ENCODE peak calls at places on chromosomes 5 and 9, in ten cellular contexts. S is HL-60, Q is GM12878, H is vagina, R is GM12892, Y is SK-N-SH, B is stomach, V is spleen, A is suprapubic skin, T is endothelial cell of umbilical vein. G is an unnamed sample.

GRCh38 chr9:21082671-21083070 is 4.9 kb upstream of the IFNB1 start:
- DNase-seq in S (no peak), Q (no peak), H (no peak), R (no peak), Y (no peak), B (no peak), V (no peak), A (no peak), T (no peak), G (no peak)

GRCh38 chr9:130438368-130438981 is 6.3 kb upstream of the ASS1 start:
- DNase-seq in S (no peak), Q (no peak), H (no peak), R (no peak), Y (no peak), B (no peak), V (no peak), A (no peak), T (no peak), G (no peak)

GRCh38 chr5:135629164-135629563 is 50.4 kb upstream of the CXCL14 start:
- DNase-seq in S (no peak), Q (no peak), H (no peak), R (no peak), Y (no peak), B (no peak), V (no peak), A (no peak), T (no peak), G (no peak)

GRCh38 chr9:85703398-85703797 is 38.4 kb downstream of the AGTPBP1 start:
- DNase-seq in S (no peak), Q (no peak), H (no peak), R (no peak), Y (no peak), B (no peak), V (no peak), A (no peak), T (no peak), G (no peak)

GRCh38 chr5:107516452-107517184 is 154.1 kb downstream of the EFNA5 start:
- DNase-seq in S (no peak), Q (no peak), H (no peak), R (no peak), Y (no peak), B (no peak), V (no peak), A (no peak), T (no peak), G (no peak)

GRCh38 chr5:30112842-30113241 is 1080.6 kb upstream of the CDH6 start:
- DNase-seq in S (no peak), Q (no peak), H (no peak), R (no peak), Y (no peak), B (no peak), V (no peak), A (no peak), T (no peak), G (no peak)

GRCh38 chr5:159724283-159724682 is 192.0 kb upstream of the ADRA1B start:
- DNase-seq in S (no peak), Q (no peak), H (no peak), R (no peak), Y (no peak), B (no peak), V (no peak), A (no peak), T (no peak), G (no peak)

GRCh38 chr9:112120471-112120925 is 54.6 kb downstream of the SUSD1 start:
- DNase-seq in S (no peak), Q (no peak), H (no peak), R (no peak), Y (no peak), B (no peak), V (no peak), A (no peak), T (no peak), G (no peak)

GRCh38 chr5:108461628-108462367 is 79.9 kb upstream of the FBXL17 start:
- DNase-seq in S (no peak), Q (no peak), H (no peak), R (no peak), Y (no peak), B (no peak), V (no peak), A (no peak), T (no peak), G (no peak)

GRCh38 chr9:7467186-7467585 is 332.4 kb downstream of the DMAC1 start:
- DNase-seq in S (no peak), Q (no peak), H (no peak), R (no peak), Y (no peak), B (no peak), V (no peak), A (no peak), T (no peak), G (no peak)

GRCh38 chr9:89507626-89508025 is 9.7 kb upstream of the SEMA4D start:
- DNase-seq in S (no peak), Q (no peak), H (no peak), R (no peak), Y (no peak), B (no peak), V (no peak), A (no peak), T (no peak), G (no peak)

GRCh38 chr5:155700333-155700732 is 626.6 kb upstream of the SGCD start:
- DNase-seq in S (no peak), Q (no peak), H (no peak), R (no peak), Y (no peak), B (no peak), V (no peak), A (no peak), T (no peak), G (no peak)

GRCh38 chr9:6354072-6354686 is 26.0 kb downstream of the TPD52L3 start:
- DNase-seq in S (peak), Q (peak), H (no peak), R (peak), Y (peak), B (no peak), V (no peak), A (no peak), T (peak), G (peak)

GRCh38 chr5:150473673-150474358 is 24.3 kb upstream of the RPS14 start:
- DNase-seq in S (no peak), Q (no peak), H (no peak), R (no peak), Y (no peak), B (no peak), V (no peak), A (no peak), T (no peak), G (no peak)

GRCh38 chr5:88826959-88827585 is 55.9 kb downstream of the MEF2C start:
- DNase-seq in S (peak), Q (peak), H (no peak), R (no peak), Y (no peak), B (no peak), V (peak), A (no peak), T (peak), G (no peak)

GRCh38 chr5:151125421-151125820 is 32.2 kb downstream of the ANXA6 start:
- DNase-seq in S (peak), Q (peak), H (no peak), R (no peak), Y (no peak), B (no peak), V (no peak), A (no peak), T (no peak), G (no peak)

GRCh38 chr5:65199988-65200668 is 281.6 kb downstream of the ADAMTS6 start:
- DNase-seq in S (no peak), Q (no peak), H (no peak), R (no peak), Y (no peak), B (no peak), V (no peak), A (no peak), T (peak), G (no peak)

GRCh38 chr9:95852059-95853032 is 23.1 kb upstream of the ERCC6L2 start:
- DNase-seq in S (no peak), Q (peak), H (no peak), R (peak), Y (no peak), B (no peak), V (no peak), A (no peak), T (peak), G (no peak)

GRCh38 chr9:113653746-113654604 is 190.4 kb downstream of the RGS3 start:
- DNase-seq in S (no peak), Q (no peak), H (no peak), R (no peak), Y (no peak), B (no peak), V (no peak), A (peak), T (no peak), G (no peak)

GRCh38 chr5:30874234-30875034 is 319.1 kb upstream of the CDH6 start:
- DNase-seq in S (no peak), Q (no peak), H (no peak), R (no peak), Y (no peak), B (no peak), V (no peak), A (no peak), T (no peak), G (no peak)

GRCh38 chr5:155402927-155403645 is 389.5 kb downstream of the KIF4B start:
- DNase-seq in S (no peak), Q (no peak), H (no peak), R (no peak), Y (no peak), B (no peak), V (no peak), A (no peak), T (no peak), G (no peak)

GRCh38 chr9:72952914-72953313 is at the start of gene ALDH1A1:
- DNase-seq in S (no peak), Q (no peak), H (no peak), R (no peak), Y (no peak), B (peak), V (no peak), A (no peak), T (peak), G (no peak)

GRCh38 chr9:4375424-4376195 is 75.7 kb upstream of the GLIS3 start:
- DNase-seq in S (no peak), Q (no peak), H (no peak), R (no peak), Y (peak), B (no peak), V (no peak), A (no peak), T (peak), G (no peak)
- TF ChIP-seq POLR2AphosphoS5 in S (no peak), Q (no peak), H (no peak), R (no peak), Y (no peak), B (no peak), V (no peak), A (no peak), T (no peak), G (no peak)

GRCh38 chr5:173328896-173329369 is 719 bp upstream of the STC2 start:
- DNase-seq in S (no peak), Q (no peak), H (no peak), R (no peak), Y (no peak), B (no peak), V (no peak), A (no peak), T (peak), G (no peak)

GRCh38 chr5:173329370-173330150 is 1.3 kb upstream of the STC2 start:
- DNase-seq in S (no peak), Q (peak), H (no peak), R (peak), Y (peak), B (no peak), V (no peak), A (no peak), T (no peak), G (no peak)

GRCh38 chr5:173331287-173331686 is 3.1 kb upstream of the STC2 start:
- DNase-seq in S (no peak), Q (no peak), H (no peak), R (no peak), Y (no peak), B (no peak), V (no peak), A (no peak), T (no peak), G (no peak)

GRCh38 chr5:173330856-173331206 is 2.6 kb upstream of the STC2 start:
- DNase-seq in S (no peak), Q (no peak), H (no peak), R (no peak), Y (no peak), B (no peak), V (no peak), A (no peak), T (no peak), G (no peak)

DNA sequence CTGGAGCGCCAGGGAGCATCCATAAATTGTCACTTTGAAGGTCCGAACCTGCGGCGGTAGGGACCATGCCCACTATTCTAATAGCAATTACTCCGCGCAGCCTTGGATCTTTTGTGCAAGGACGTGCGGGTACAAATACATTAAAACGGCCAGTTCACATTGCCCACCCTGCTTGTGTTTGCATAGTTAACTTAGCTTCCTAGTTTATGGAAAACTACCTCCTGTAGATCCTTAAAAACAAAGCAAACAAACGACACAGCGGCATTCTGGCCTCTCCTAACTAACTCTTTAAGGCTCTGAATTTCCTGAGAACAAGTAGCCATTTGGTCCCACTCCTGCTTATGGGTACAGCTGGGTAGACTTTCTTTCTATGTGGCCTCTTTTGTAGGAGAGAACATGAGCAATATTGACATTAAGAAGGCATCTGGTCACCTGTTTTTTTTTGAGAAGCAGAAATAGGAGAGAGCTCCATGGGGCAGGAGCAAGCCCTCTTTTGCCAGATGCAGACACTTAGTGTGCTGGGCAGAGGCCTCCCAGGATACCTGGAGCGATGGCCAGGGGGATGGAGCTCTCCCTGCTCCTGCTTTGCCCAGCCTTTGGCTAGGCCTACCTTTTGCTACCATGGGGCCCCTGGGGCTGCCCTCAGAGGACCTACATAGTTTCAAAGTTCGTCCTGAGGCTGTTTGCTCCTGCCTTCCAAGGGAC is 2.1 kb upstream of the STC2 start:
- DNase-seq in S (no peak), Q (no peak), H (no peak), R (no peak), Y (no peak), B (no peak), V (no peak), A (no peak), T (no peak), G (no peak)
- TF ChIP-seq POLR2AphosphoS5 in S (no peak), Q (no peak), H (no peak), R (no peak), Y (no peak), B (no peak), V (no peak), A (no peak), T (no peak), G (no peak)

GRCh38 chr5:68169898-68170297 is 45.7 kb upstream of the PIK3R1 start:
- DNase-seq in S (no peak), Q (no peak), H (peak), R (no peak), Y (no peak), B (no peak), V (no peak), A (no peak), T (no peak), G (no peak)
- TF ChIP-seq POLR2AphosphoS5 in S (no peak), Q (no peak), H (no peak), R (no peak), Y (no peak), B (no peak), V (no peak), A (no peak), T (no peak), G (no peak)

GRCh38 chr9:77866882-77867281 is 164.7 kb downstream of the GNAQ start:
- DNase-seq in S (no peak), Q (no peak), H (no peak), R (no peak), Y (no peak), B (no peak), V (no peak), A (no peak), T (no peak), G (no peak)

GRCh38 chr9:77864096-77864889 is 167.3 kb downstream of the GNAQ start:
- DNase-seq in S (peak), Q (no peak), H (no peak), R (no peak), Y (no peak), B (no peak), V (no peak), A (no peak), T (no peak), G (no peak)

DNA sequence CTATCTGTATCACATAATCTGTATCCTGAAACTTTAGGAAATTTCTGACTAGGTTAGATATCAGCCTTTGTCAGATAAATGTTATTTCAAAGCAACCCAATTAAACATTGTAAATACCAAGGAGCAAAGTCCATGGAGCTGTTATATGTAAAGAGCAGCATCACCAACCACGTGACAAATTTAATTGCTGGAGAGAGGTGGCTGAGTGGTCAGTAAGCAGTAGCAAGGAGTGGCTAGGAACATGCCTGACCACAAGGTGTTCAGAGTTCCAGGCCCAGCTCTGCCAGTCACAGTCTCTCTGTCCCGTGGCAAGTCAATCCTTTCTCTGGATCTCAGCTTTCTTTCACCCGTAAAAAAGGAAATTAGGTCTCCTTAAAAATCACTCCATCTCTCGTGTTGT is 166.2 kb downstream of the GNAQ start:
- DNase-seq in S (no peak), Q (no peak), H (no peak), R (no peak), Y (no peak), B (peak), V (no peak), A (no peak), T (no peak), G (no peak)
- TF ChIP-seq POLR2AphosphoS5 in S (no peak), Q (no peak), H (no peak), R (no peak), Y (no peak), B (peak), V (no peak), A (no peak), T (no peak), G (no peak)

DNA sequence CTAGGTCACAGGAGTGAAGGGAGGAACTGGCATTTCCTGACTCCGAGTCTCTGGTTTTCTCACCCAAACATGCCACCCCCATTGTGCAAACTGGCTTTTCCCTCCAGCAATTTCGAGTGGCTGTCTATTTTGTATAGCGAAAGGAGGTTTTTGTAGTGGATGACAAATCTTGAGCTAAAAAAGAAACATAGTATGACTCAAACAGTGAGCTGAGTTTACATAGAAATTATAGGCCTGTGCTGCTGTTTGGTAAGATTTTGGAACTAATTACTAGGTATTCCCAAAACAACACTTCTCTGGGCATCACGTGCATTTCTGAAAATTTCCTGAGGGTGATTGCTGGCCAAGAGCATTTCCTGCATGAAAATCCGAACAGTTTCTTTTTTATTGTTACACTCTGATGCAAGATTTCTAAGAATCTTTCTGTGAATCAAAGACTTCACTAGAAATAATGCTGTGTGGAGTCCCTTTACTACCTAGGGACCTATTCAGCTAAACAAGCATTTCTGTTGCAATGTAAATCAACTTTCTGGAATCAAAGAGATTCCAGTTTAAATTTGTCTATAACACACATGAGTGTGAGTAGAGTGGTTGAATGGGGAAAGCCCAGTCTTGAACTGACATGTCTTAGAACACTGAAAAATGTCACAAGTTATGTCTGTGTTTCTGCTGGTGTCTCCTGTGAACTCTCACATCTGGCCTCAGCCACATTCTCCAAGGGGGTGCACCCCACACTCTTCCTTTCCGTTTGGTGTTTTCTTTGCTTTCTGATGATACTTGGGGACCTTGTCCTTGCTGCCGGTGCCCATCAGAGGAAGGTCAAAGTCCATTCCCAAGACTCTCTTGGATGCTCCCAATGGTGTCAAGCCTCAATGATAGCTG is 33.3 kb upstream of the DAPK1 start:
- DNase-seq in S (no peak), Q (peak), H (no peak), R (no peak), Y (no peak), B (no peak), V (no peak), A (no peak), T (peak), G (no peak)
- TF ChIP-seq POLR2AphosphoS5 in S (no peak), Q (peak), H (no peak), R (no peak), Y (no peak), B (no peak), V (no peak), A (no peak), T (no peak), G (no peak)

GRCh38 chr5:115816226-115817042 is at the start of gene CDO1:
- DNase-seq in S (no peak), Q (no peak), H (no peak), R (peak), Y (peak), B (no peak), V (peak), A (peak), T (peak), G (no peak)
- TF ChIP-seq POLR2AphosphoS5 in S (no peak), Q (no peak), H (peak), R (no peak), Y (peak), B (no peak), V (peak), A (no peak), T (no peak), G (no peak)

GRCh38 chr9:19497276-19497675 is 88.5 kb downstream of the ACER2 start:
- DNase-seq in S (no peak), Q (no peak), H (no peak), R (no peak), Y (no peak), B (no peak), V (no peak), A (no peak), T (no peak), G (no peak)

GRCh38 chr9:19493174-19493811 is 84.5 kb downstream of the ACER2 start:
- DNase-seq in S (no peak), Q (peak), H (peak), R (peak), Y (peak), B (peak), V (no peak), A (peak), T (peak), G (peak)

GRCh38 chr9:19496321-19496720 is 87.5 kb downstream of the ACER2 start:
- DNase-seq in S (no peak), Q (no peak), H (no peak), R (no peak), Y (no peak), B (no peak), V (no peak), A (no peak), T (no peak), G (no peak)

GRCh38 chr9:19493845-19494244 is 85.0 kb downstream of the ACER2 start:
- DNase-seq in S (no peak), Q (no peak), H (no peak), R (no peak), Y (no peak), B (no peak), V (no peak), A (no peak), T (no peak), G (no peak)

GRCh38 chr9:19495186-19496028 is 86.6 kb downstream of the ACER2 start:
- DNase-seq in S (no peak), Q (no peak), H (no peak), R (no peak), Y (no peak), B (no peak), V (no peak), A (no peak), T (no peak), G (no peak)
- TF ChIP-seq POLR2AphosphoS5 in S (no peak), Q (no peak), H (no peak), R (no peak), Y (no peak), B (no peak), V (no peak), A (no peak), T (no peak), G (no peak)